ENCODE peak calls at places on chromosomes 5 and 9, in four cellular contexts. K is cardiac fibroblast, V is OCI-LY7, E is gastrocnemius medialis. P is an unnamed sample.

GRCh38 chr5:87231037-87231808 is 36.5 kb upstream of the RASA1 start:
- DNase-seq in K (peak), V (no peak), E (no peak), P (no peak)

GRCh38 chr9:82903503-82903902 is 159.4 kb downstream of the RASEF start:
- DNase-seq in K (no peak), V (no peak), E (no peak), P (no peak)

GRCh38 chr5:149126898-149127297 is 14.4 kb upstream of the ABLIM3 start:
- DNase-seq in K (peak), V (no peak), E (no peak), P (no peak)

GRCh38 chr5:39716532-39716971 is 291.8 kb upstream of the DAB2 start:
- DNase-seq in K (peak), V (peak), E (no peak), P (peak)

GRCh38 chr9:136207616-136208015 is 2.7 kb upstream of the LHX3 start:
- DNase-seq in K (no peak), V (no peak), E (no peak), P (no peak)

GRCh38 chr9:21789541-21790037 is 12.8 kb upstream of the MTAP start:
- DNase-seq in K (peak), V (peak), E (peak), P (peak)

GRCh38 chr9:98556511-98556910 is 152.2 kb downstream of the GABBR2 start:
- DNase-seq in K (no peak), V (no peak), E (no peak), P (no peak)

GRCh38 chr9:89752154-89752553 is 147.3 kb downstream of the GADD45G start:
- DNase-seq in K (no peak), V (no peak), E (no peak), P (no peak)

GRCh38 chr5:56447232-56447631 is 214.1 kb upstream of the ANKRD55 start:
- DNase-seq in K (peak), V (no peak), E (no peak), P (no peak)

GRCh38 chr5:167355370-167355769 is 936.1 kb upstream of the WWC1 start:
- DNase-seq in K (no peak), V (no peak), E (no peak), P (no peak)

GRCh38 chr9:129550199-129550839 is 70.6 kb downstream of the C9orf50 start:
- DNase-seq in K (peak), V (no peak), E (peak), P (peak)

GRCh38 chr9:87065981-87066380 is 118.7 kb upstream of the GAS1 start:
- DNase-seq in K (peak), V (no peak), E (no peak), P (no peak)

GRCh38 chr9:83955985-83956287 is 24.1 kb downstream of the HNRNPK start:
- DNase-seq in K (no peak), V (peak), E (no peak), P (no peak)

GRCh38 chr9:129898205-129898604 is 62.9 kb downstream of the USP20 start:
- DNase-seq in K (peak), V (no peak), E (no peak), P (peak)

GRCh38 chr5:1493941-1494340 is 29.8 kb downstream of the LPCAT1 start:
- DNase-seq in K (no peak), V (no peak), E (no peak), P (no peak)

GRCh38 chr5:6468104-6468503 is 19.4 kb downstream of the UBE2QL1 start:
- DNase-seq in K (no peak), V (no peak), E (no peak), P (no peak)

GRCh38 chr5:120789918-120790714 is 326.0 kb downstream of the PRR16 start:
- DNase-seq in K (no peak), V (no peak), E (no peak), P (no peak)

GRCh38 chr9:87199819-87200218 is 252.5 kb upstream of the GAS1 start:
- DNase-seq in K (no peak), V (no peak), E (no peak), P (no peak)

GRCh38 chr5:175640108-175640507 is 17.8 kb upstream of the HRH2 start:
- DNase-seq in K (no peak), V (no peak), E (no peak), P (no peak)

GRCh38 chr9:107548298-107549142 is 59.0 kb upstream of the KLF4 start:
- DNase-seq in K (peak), V (no peak), E (peak), P (peak)

GRCh38 chr9:112848316-112849151 is 42.1 kb downstream of the SLC46A2 start:
- DNase-seq in K (peak), V (no peak), E (no peak), P (no peak)

DNA sequence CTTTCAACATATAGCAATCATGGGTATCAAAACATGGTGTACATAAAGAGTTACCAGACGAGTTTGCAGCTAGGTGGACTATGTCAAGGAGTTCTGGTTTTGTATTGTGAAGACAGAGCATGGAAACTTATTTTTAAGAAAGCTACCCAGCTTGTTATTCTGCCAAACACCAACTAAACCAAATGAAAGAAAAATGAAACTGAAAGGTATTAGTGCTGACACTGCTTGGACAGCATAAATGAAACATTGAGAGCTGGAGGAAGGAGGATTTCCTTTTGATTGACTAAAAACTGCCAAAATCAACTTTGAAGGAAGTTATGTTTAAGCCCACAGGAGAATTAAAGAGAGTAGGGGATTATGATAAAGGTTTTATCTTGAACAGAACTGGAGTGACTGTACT is 766.3 kb downstream of the PTPRD start:
- DNase-seq in K (no peak), V (peak), E (no peak), P (no peak)
- H3K4me3 ChIP-seq in K (no peak), V (no peak), E (no peak), P (no peak)

GRCh38 chr9:134622896-134623407 is 18.7 kb upstream of the COL5A1 start:
- DNase-seq in K (no peak), V (no peak), E (no peak), P (no peak)

GRCh38 chr9:134625361-134626140 is 16.1 kb upstream of the COL5A1 start:
- DNase-seq in K (peak), V (no peak), E (no peak), P (no peak)

GRCh38 chr9:134623408-134624066 is 18.1 kb upstream of the COL5A1 start:
- DNase-seq in K (no peak), V (no peak), E (no peak), P (no peak)

GRCh38 chr9:134624827-134625181 is 16.8 kb upstream of the COL5A1 start:
- DNase-seq in K (peak), V (no peak), E (no peak), P (peak)

DNA sequence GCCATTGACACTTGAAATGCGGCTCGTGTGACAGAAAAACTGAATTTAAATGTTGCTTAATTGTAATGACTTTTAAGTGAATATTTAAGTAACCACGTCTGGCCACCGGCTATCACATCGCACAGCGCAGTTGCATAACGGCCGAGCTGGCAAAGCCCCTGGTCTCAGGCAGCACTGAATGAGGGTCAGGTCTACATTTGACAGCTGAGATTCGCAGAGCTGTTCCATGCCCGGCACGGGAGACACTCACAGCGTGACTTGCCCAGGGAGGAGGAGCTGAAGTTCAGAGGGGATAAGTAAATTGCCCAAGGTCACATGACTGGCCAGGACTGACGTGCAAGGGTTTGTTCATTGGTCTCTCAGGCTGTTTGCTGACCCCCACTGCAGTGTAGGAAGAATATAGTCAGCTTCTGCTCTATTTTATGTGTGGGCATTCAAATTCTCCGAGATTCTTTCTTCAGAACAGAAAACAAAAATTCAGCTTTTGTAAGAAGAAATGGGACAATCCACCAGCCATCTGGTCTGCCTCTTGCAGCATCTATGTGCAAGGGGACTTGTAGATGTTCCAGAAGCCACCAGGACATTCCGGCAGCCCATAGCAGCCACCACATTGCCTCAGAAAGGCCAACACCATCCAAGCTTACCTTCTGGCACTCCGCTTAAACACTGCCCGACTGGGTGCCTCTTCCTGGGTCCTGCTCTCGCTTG is 17.3 kb upstream of the COL5A1 start:
- DNase-seq in K (no peak), V (no peak), E (no peak), P (no peak)
- TF ChIP-seq CTCF in K (no peak), V (no peak), E (no peak), P (no peak)

GRCh38 chr9:127578627-127578951 is 33.5 kb upstream of the STXBP1 start:
- DNase-seq in K (no peak), V (no peak), E (no peak), P (no peak)
- H3K4me3 ChIP-seq in K (peak), V (no peak), E (no peak), P (peak)

GRCh38 chr5:163609910-163610309 is 104.5 kb downstream of the MAT2B start:
- DNase-seq in K (no peak), V (no peak), E (no peak), P (no peak)

GRCh38 chr5:163614787-163615186 is 109.4 kb downstream of the MAT2B start:
- DNase-seq in K (no peak), V (no peak), E (no peak), P (no peak)

GRCh38 chr5:163613150-163613442 is 107.7 kb downstream of the MAT2B start:
- DNase-seq in K (no peak), V (no peak), E (no peak), P (no peak)

GRCh38 chr5:163607256-163607655 is 101.8 kb downstream of the MAT2B start:
- DNase-seq in K (no peak), V (no peak), E (no peak), P (no peak)

DNA sequence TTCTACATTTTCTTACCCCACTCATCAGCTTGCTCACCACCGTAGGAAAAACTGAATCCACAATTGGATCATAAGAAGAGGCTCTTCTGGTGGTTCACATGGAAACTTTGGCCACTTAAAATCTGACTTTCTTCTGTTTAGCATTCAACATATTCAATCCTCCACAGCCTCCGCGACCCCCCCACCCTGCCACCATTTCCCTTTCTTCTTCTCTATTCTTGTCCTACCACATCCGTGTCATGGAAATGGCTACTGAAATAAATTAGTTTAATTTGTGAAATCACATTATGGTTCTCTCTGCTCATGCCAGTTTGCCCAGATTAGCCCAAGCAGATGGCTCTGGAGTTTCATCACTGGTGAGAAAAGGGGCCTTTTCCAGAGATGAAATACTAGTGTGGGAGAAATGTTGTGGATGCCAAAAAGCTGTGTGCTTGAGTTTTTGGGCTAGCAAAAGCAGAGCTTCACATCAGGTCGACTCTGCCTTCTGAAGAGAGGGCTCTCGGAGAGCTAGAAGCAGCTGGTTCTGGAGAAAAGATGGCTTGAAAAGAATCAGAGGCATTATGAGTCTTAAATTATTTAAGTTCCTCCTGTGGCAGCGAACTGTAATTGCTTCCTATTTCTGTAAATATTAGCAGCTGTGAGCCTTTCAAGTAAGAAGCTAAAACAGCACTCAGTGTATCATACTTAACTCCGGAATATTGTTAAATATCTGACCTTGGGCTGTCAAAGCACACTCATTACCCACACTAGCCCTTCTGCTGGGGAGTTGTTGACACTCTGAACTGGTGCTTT is 107.1 kb downstream of the MAT2B start:
- DNase-seq in K (no peak), V (no peak), E (no peak), P (no peak)
- TF ChIP-seq CTCF in K (no peak), V (no peak), E (no peak), P (no peak)

GRCh38 chr9:92042260-92042659 is 73.0 kb downstream of the SPTLC1 start:
- DNase-seq in K (no peak), V (no peak), E (no peak), P (no peak)
- H3K4me3 ChIP-seq in K (no peak), V (no peak), E (no peak), P (no peak)

GRCh38 chr9:93726147-93726546 is 149.8 kb downstream of the PHF2 start:
- DNase-seq in K (no peak), V (no peak), E (no peak), P (no peak)
- TF ChIP-seq CTCF in K (no peak), V (no peak), E (no peak), P (no peak)

DNA sequence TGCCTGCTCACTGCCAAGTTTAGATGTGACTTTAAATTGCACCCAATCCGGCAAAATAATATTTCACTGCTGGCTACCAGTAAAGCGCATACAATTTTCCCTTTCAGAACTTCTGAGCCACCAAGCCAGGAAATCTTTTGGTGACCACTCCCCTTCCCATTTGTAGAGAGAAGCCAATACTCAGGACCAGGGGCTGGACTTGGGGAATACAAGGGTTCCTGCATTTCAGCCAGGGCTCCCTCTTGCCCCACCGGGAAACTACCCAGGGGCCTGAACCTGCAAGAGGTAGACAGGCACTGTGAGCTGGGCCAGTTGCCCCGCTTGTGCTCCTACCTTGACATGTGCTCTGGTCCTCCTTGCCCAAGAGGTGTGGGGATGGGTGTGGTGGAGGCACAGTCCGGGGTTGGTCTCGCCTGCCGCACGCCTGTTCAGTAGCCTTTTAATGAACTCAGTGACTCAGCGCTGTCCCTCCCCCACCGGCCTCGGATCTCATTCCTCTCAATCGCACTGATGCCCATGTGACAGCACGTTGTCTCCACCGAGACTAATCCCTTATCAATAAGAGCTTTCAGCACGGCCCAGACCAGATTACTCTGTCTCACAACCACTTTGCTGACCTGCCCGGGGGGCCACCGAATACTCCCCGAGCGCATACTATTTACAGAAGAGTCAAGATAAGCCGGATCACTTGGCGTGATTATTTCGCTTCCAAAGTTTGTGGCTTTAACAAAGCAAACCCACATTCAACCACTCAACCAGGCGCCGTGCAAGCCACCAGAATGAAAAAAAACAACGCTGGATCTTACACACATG is 226.5 kb downstream of the DCP2 start:
- DNase-seq in K (peak), V (no peak), E (peak), P (peak)
- H3K4me3 ChIP-seq in K (no peak), V (no peak), E (no peak), P (peak)

DNA sequence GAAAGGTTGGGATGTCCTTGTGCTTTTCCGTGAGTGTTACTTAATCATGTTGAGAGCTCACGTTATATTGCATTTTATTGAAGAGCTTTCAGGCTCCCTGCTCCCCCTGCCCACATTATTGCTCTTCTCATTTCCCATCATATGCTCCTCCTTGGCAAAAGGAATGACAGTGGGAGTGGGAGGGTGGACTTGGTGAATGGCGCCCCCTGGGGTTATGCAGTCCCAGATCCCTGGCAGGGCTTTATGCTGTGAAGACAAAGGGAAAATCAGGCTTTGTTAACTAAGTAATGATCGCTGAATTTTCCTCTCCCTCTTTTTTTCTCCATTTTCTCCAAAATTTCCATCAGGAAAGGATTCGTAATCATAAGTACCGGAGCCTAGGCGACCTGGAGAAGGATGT is 166.6 kb downstream of the SMARCA2 start:
- DNase-seq in K (peak), V (peak), E (no peak), P (peak)
- TF ChIP-seq CTCF in K (peak), V (peak), E (peak), P (peak)

P was measured in epithelial cell of esophagus.